ENCODE peak calls at places on chromosome 9, in four cellular contexts. I is T-helper 2 cell; C is iPS-NIHi11; U is CD8-positive, alpha-beta memory T cell. X is an unnamed sample.

GRCh38 chr9:126861707-126862460 is 1.4 kb downstream of the ZBTB34 start:
- DNase-seq in C (no peak), I (no peak), U (no peak), X (no peak)

GRCh38 chr9:4214506-4214905 is 85.4 kb downstream of the GLIS3 start:
- DNase-seq in I (no peak), C (no peak), U (no peak), X (no peak)

GRCh38 chr9:87336914-87337333 is 160.7 kb upstream of the DAPK1 start:
- DNase-seq in I (no peak), U (no peak), C (peak), X (peak)

GRCh38 chr9:124441291-124441690 is 9.0 kb upstream of the ADGRD2 start:
- DNase-seq in I (no peak), U (no peak), C (no peak), X (no peak)

GRCh38 chr9:93255994-93256877 is 72.3 kb downstream of the WNK2 start:
- DNase-seq in U (no peak), I (no peak), C (peak), X (no peak)

GRCh38 chr9:90046317-90046861 is 441.6 kb downstream of the GADD45G start:
- DNase-seq in I (no peak), U (no peak), C (no peak), X (no peak)

GRCh38 chr9:78541868-78542267 is 244.9 kb downstream of the PSAT1 start:
- DNase-seq in I (no peak), C (no peak), U (no peak), X (no peak)

GRCh38 chr9:34343090-34343489 is 13.7 kb downstream of the NUDT2 start:
- DNase-seq in I (no peak), U (no peak), C (no peak), X (peak)

GRCh38 chr9:129347323-129348120 is 169.5 kb upstream of the IER5L start:
- DNase-seq in U (no peak), I (no peak), C (no peak), X (no peak)

GRCh38 chr9:69877852-69878507 is 57.4 kb downstream of the CFAP95 start:
- DNase-seq in I (no peak), C (peak), U (no peak), X (peak)

GRCh38 chr9:12904261-12905000 is 129.6 kb downstream of the LURAP1L start:
- DNase-seq in C (no peak), I (no peak), U (no peak), X (no peak)

GRCh38 chr9:115220339-115221009 is 102.5 kb upstream of the TNC start:
- DNase-seq in U (no peak), I (no peak), C (no peak), X (peak)

GRCh38 chr9:104858271-104858670 is 69.7 kb downstream of the ABCA1 start:
- DNase-seq in C (no peak), U (no peak), I (no peak), X (no peak)

GRCh38 chr9:136023401-136024225 is 62.4 kb upstream of the UBAC1 start:
- DNase-seq in I (no peak), C (no peak), U (no peak), X (no peak)

GRCh38 chr9:15403155-15403554 is 19.5 kb upstream of the SNAPC3 start:
- DNase-seq in I (no peak), U (no peak), C (peak), X (no peak)

GRCh38 chr9:6567140-6567591 is 78.4 kb downstream of the GLDC start:
- DNase-seq in U (no peak), C (no peak), I (no peak), X (peak)

GRCh38 chr9:93081081-93081529 is 14.9 kb upstream of the CARD19 start:
- DNase-seq in U (no peak), C (no peak), I (no peak), X (no peak)

GRCh38 chr9:82581516-82581915 is 481.4 kb downstream of the RASEF start:
- DNase-seq in C (no peak), I (no peak), U (no peak), X (no peak)

GRCh38 chr9:107541523-107541922 is 52.0 kb upstream of the KLF4 start:
- DNase-seq in U (no peak), I (no peak), C (no peak), X (no peak)

GRCh38 chr9:137382728-137383452 is 40.1 kb downstream of the EXD3 start:
- DNase-seq in U (no peak), C (peak), I (no peak), X (no peak)

GRCh38 chr9:134434896-134435506 is 108.7 kb downstream of the RXRA start:
- DNase-seq in C (peak), I (no peak), U (no peak), X (peak)

GRCh38 chr9:133458643-133459312 is 1.0 kb upstream of the CACFD1 start:
- DNase-seq in C (no peak), I (no peak), U (no peak), X (peak)

GRCh38 chr9:35871514-35871913 is 1.3 kb upstream of the OR13J1 start:
- DNase-seq in U (no peak), I (no peak), C (no peak), X (no peak)

X was measured in pons.